ENCODE peak calls at places on chromosomes 3 and 15, in six cellular contexts. One of them, this sample, is unnamed.

GRCh38 chr3:43647331-43648166 is 25.7 kb upstream of the ANO10 start:
- DNase-seq in A549: no peak
- DNase-seq in CD4-positive, alpha-beta T cell: no peak
- DNase-seq in thoracic aorta: no peak
- DNase-seq in brain microvascular endothelial cell: no peak
- DNase-seq in effector memory CD4-positive, alpha-beta T cell: no peak
- DNase-seq in this sample: no peak

GRCh38 chr3:175731543-175731942 is 872.4 kb downstream of the NAALADL2 start:
- DNase-seq in A549: no peak
- DNase-seq in CD4-positive, alpha-beta T cell: no peak
- DNase-seq in thoracic aorta: no peak
- DNase-seq in brain microvascular endothelial cell: no peak
- DNase-seq in effector memory CD4-positive, alpha-beta T cell: no peak
- DNase-seq in this sample: no peak

GRCh38 chr3:119662604-119663377 is 2.4 kb upstream of the POPDC2 start:
- DNase-seq in A549: no peak
- DNase-seq in CD4-positive, alpha-beta T cell: no peak
- DNase-seq in thoracic aorta: no peak
- DNase-seq in brain microvascular endothelial cell: no peak
- DNase-seq in effector memory CD4-positive, alpha-beta T cell: no peak
- DNase-seq in this sample: no peak

GRCh38 chr3:46135475-46135874 is 72.6 kb downstream of the CCR1 start:
- DNase-seq in A549: no peak
- DNase-seq in CD4-positive, alpha-beta T cell: no peak
- DNase-seq in thoracic aorta: no peak
- DNase-seq in brain microvascular endothelial cell: no peak
- DNase-seq in effector memory CD4-positive, alpha-beta T cell: no peak
- DNase-seq in this sample: no peak

GRCh38 chr3:61060421-61060861 is 190.8 kb downstream of the FHIT start:
- DNase-seq in A549: no peak
- DNase-seq in CD4-positive, alpha-beta T cell: no peak
- DNase-seq in thoracic aorta: no peak
- DNase-seq in brain microvascular endothelial cell: no peak
- DNase-seq in effector memory CD4-positive, alpha-beta T cell: no peak
- DNase-seq in this sample: no peak

GRCh38 chr15:40276927-40277326 is 5.9 kb downstream of the ANKRD63 start:
- DNase-seq in A549: no peak
- DNase-seq in CD4-positive, alpha-beta T cell: no peak
- DNase-seq in thoracic aorta: no peak
- DNase-seq in brain microvascular endothelial cell: no peak
- DNase-seq in effector memory CD4-positive, alpha-beta T cell: no peak
- DNase-seq in this sample: no peak

GRCh38 chr3:119569156-119569555 is 9.7 kb upstream of the CD80 start:
- DNase-seq in A549: no peak
- DNase-seq in CD4-positive, alpha-beta T cell: no peak
- DNase-seq in thoracic aorta: no peak
- DNase-seq in brain microvascular endothelial cell: no peak
- DNase-seq in effector memory CD4-positive, alpha-beta T cell: no peak
- DNase-seq in this sample: no peak

GRCh38 chr3:60555704-60556340 is 695.4 kb downstream of the FHIT start:
- DNase-seq in A549: no peak
- DNase-seq in CD4-positive, alpha-beta T cell: no peak
- DNase-seq in thoracic aorta: no peak
- DNase-seq in brain microvascular endothelial cell: peak; percentile 38
- DNase-seq in effector memory CD4-positive, alpha-beta T cell: no peak
- DNase-seq in this sample: no peak

GRCh38 chr3:147410518-147411234 is 1.5 kb downstream of the ZIC1 start:
- DNase-seq in A549: peak; percentile 23
- DNase-seq in CD4-positive, alpha-beta T cell: no peak
- DNase-seq in thoracic aorta: no peak
- DNase-seq in brain microvascular endothelial cell: peak; percentile 86
- DNase-seq in effector memory CD4-positive, alpha-beta T cell: no peak
- DNase-seq in this sample: no peak

GRCh38 chr3:31412832-31413231 is 119.9 kb upstream of the STT3B start:
- DNase-seq in A549: no peak
- DNase-seq in CD4-positive, alpha-beta T cell: no peak
- DNase-seq in thoracic aorta: no peak
- DNase-seq in brain microvascular endothelial cell: peak; percentile 38
- DNase-seq in effector memory CD4-positive, alpha-beta T cell: no peak
- DNase-seq in this sample: no peak

GRCh38 chr3:159634414-159634813 is 354.2 kb upstream of the IL12A start:
- DNase-seq in A549: peak; percentile 83
- DNase-seq in CD4-positive, alpha-beta T cell: no peak
- DNase-seq in thoracic aorta: no peak
- DNase-seq in brain microvascular endothelial cell: peak; percentile 58
- DNase-seq in effector memory CD4-positive, alpha-beta T cell: no peak
- DNase-seq in this sample: no peak

GRCh38 chr3:120017692-120018091 is 76.6 kb downstream of the GSK3B start:
- DNase-seq in A549: no peak
- DNase-seq in CD4-positive, alpha-beta T cell: no peak
- DNase-seq in thoracic aorta: no peak
- DNase-seq in brain microvascular endothelial cell: no peak
- DNase-seq in effector memory CD4-positive, alpha-beta T cell: no peak
- DNase-seq in this sample: no peak

GRCh38 chr3:46498916-46499519 is 1.2 kb downstream of the RTP3 start:
- DNase-seq in A549: no peak
- DNase-seq in CD4-positive, alpha-beta T cell: no peak
- DNase-seq in thoracic aorta: no peak
- DNase-seq in brain microvascular endothelial cell: no peak
- DNase-seq in effector memory CD4-positive, alpha-beta T cell: no peak
- DNase-seq in this sample: no peak

GRCh38 chr3:5431142-5431541 is 243.6 kb downstream of the EDEM1 start:
- DNase-seq in A549: no peak
- DNase-seq in CD4-positive, alpha-beta T cell: no peak
- DNase-seq in thoracic aorta: no peak
- DNase-seq in brain microvascular endothelial cell: no peak
- DNase-seq in effector memory CD4-positive, alpha-beta T cell: no peak
- DNase-seq in this sample: no peak

GRCh38 chr3:29759021-29759359 is 478.1 kb downstream of the RBMS3 start:
- DNase-seq in A549: no peak
- DNase-seq in CD4-positive, alpha-beta T cell: no peak
- DNase-seq in thoracic aorta: no peak
- DNase-seq in brain microvascular endothelial cell: peak; percentile 47
- DNase-seq in effector memory CD4-positive, alpha-beta T cell: no peak
- DNase-seq in this sample: no peak

GRCh38 chr3:52173101-52173500 is 18.9 kb upstream of the POC1A start:
- DNase-seq in A549: no peak
- DNase-seq in CD4-positive, alpha-beta T cell: no peak
- DNase-seq in thoracic aorta: no peak
- DNase-seq in brain microvascular endothelial cell: no peak
- DNase-seq in effector memory CD4-positive, alpha-beta T cell: no peak
- DNase-seq in this sample: no peak

GRCh38 chr3:52790741-52791140 is 3.9 kb upstream of the ITIH3 start:
- DNase-seq in A549: no peak
- DNase-seq in CD4-positive, alpha-beta T cell: no peak
- DNase-seq in thoracic aorta: no peak
- DNase-seq in brain microvascular endothelial cell: no peak
- DNase-seq in effector memory CD4-positive, alpha-beta T cell: no peak
- DNase-seq in this sample: no peak

GRCh38 chr3:184186902-184187207 is 856 bp downstream of the ABCF3 start:
- DNase-seq in A549: no peak
- DNase-seq in CD4-positive, alpha-beta T cell: no peak
- DNase-seq in thoracic aorta: no peak
- DNase-seq in brain microvascular endothelial cell: no peak
- DNase-seq in effector memory CD4-positive, alpha-beta T cell: no peak
- DNase-seq in this sample: no peak

GRCh38 chr3:25468866-25469319 is 40.8 kb downstream of the RARB start:
- DNase-seq in A549: no peak
- DNase-seq in CD4-positive, alpha-beta T cell: no peak
- DNase-seq in thoracic aorta: no peak
- DNase-seq in brain microvascular endothelial cell: peak; percentile 71
- DNase-seq in effector memory CD4-positive, alpha-beta T cell: no peak
- DNase-seq in this sample: no peak
- H3K27ac ChIP-seq in A549: peak overlapping the region; percentile 1
- H3K27ac ChIP-seq in CD4-positive, alpha-beta T cell: no peak overlapping the region
- H3K27ac ChIP-seq in thoracic aorta: peak overlapping the region; percentile 80
- H3K27ac ChIP-seq in brain microvascular endothelial cell: peak overlapping the region; percentile 60
- H3K27ac ChIP-seq in effector memory CD4-positive, alpha-beta T cell: no peak overlapping the region
- H3K27ac ChIP-seq in this sample: no peak overlapping the region

DNA sequence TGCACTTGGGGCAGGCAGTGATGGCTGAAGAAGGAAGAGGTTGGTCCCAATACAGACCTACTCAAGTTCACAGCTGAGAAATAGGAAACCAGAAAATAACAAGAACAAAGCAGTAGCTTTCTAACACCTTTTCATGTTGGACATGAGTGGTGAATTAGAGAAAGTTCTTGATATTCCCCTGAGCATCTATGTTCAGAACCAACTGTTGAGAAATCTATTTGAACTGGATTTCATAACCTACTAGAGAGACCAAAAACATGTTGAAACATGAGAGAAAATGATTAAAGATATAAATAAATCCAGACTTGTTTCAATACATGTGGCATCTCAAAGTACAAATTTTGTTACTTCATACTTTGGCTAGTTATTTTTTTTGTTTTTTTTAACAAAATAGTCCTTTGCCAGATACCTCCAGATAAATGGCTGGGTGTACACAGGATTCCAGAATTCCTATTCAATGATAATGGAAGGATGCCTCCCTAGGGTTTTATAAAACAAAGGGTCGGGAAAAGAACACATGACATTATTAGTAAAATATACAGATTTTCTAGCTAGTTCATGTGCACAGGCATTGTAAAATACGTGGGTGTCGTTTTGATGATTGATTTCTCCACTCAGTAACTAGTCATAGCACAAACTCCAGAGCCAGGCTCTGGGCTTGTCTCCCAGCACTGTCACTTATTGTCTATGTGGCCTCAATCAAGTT is 34.4 kb upstream of the TNFSF10 start:
- DNase-seq in A549: no peak
- DNase-seq in CD4-positive, alpha-beta T cell: no peak
- DNase-seq in thoracic aorta: no peak
- DNase-seq in brain microvascular endothelial cell: no peak
- DNase-seq in effector memory CD4-positive, alpha-beta T cell: no peak
- DNase-seq in this sample: no peak
- H3K27ac ChIP-seq in A549: no peak overlapping the region
- H3K27ac ChIP-seq in CD4-positive, alpha-beta T cell: no peak overlapping the region
- H3K27ac ChIP-seq in thoracic aorta: peak overlapping the region; percentile 64
- H3K27ac ChIP-seq in brain microvascular endothelial cell: no peak overlapping the region
- H3K27ac ChIP-seq in effector memory CD4-positive, alpha-beta T cell: no peak overlapping the region
- H3K27ac ChIP-seq in this sample: no peak overlapping the region

GRCh38 chr15:101092186-101092866 is 159.5 kb downstream of the CHSY1 start:
- DNase-seq in A549: no peak
- DNase-seq in CD4-positive, alpha-beta T cell: no peak
- DNase-seq in thoracic aorta: no peak
- DNase-seq in brain microvascular endothelial cell: no peak
- DNase-seq in effector memory CD4-positive, alpha-beta T cell: no peak
- DNase-seq in this sample: no peak
- H3K27ac ChIP-seq in A549: no peak overlapping the region
- H3K27ac ChIP-seq in CD4-positive, alpha-beta T cell: no peak overlapping the region
- H3K27ac ChIP-seq in thoracic aorta: no peak overlapping the region
- H3K27ac ChIP-seq in brain microvascular endothelial cell: peak overlapping the region; percentile 86
- H3K27ac ChIP-seq in effector memory CD4-positive, alpha-beta T cell: no peak overlapping the region
- H3K27ac ChIP-seq in this sample: peak overlapping the region; percentile 38

DNA sequence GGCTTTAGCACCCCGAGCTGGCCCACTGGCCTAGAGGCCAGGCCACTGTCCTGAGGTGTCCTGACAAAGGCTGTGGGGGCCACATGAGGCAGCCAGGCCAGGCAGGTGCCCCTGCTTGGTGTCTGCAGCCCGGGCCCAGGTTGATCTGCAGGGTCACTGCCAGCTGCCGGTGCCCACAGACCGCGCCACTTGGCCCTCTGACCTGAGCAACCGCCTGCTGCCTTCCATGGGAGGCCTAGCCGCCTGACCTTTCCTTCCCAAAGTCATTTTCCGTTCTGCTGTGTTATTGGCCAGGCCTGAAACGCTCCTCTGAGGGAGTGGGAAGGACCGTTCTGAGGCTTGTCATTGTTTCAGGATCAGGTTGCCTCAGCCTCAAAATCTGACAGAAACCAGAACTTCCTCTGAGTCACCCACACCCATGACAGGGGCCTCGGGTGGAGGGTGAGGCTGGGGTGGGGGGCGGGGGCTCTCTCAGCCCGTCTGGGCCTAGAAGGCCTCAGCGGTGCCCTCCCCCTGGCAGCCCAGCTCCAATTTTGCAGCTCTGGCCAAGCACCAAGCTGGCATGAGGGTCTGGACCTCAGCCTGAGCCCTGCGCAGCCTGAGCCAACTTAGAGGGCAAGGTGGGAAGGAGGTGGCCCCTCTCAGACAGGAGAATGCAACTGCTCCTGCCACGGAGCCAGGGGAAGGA is 140.7 kb upstream of the MEF2A start:
- DNase-seq in A549: no peak
- DNase-seq in CD4-positive, alpha-beta T cell: peak; percentile 57
- DNase-seq in thoracic aorta: peak; percentile 40
- DNase-seq in brain microvascular endothelial cell: peak; percentile 71
- DNase-seq in effector memory CD4-positive, alpha-beta T cell: peak; percentile 19
- DNase-seq in this sample: no peak
- H3K27ac ChIP-seq in A549: peak overlapping the region; percentile 47
- H3K27ac ChIP-seq in CD4-positive, alpha-beta T cell: peak overlapping the region; percentile 69
- H3K27ac ChIP-seq in thoracic aorta: peak overlapping the region; percentile 83
- H3K27ac ChIP-seq in brain microvascular endothelial cell: peak overlapping the region; percentile 32
- H3K27ac ChIP-seq in effector memory CD4-positive, alpha-beta T cell: peak overlapping the region; percentile 66
- H3K27ac ChIP-seq in this sample: peak overlapping the region; percentile 35

DNA sequence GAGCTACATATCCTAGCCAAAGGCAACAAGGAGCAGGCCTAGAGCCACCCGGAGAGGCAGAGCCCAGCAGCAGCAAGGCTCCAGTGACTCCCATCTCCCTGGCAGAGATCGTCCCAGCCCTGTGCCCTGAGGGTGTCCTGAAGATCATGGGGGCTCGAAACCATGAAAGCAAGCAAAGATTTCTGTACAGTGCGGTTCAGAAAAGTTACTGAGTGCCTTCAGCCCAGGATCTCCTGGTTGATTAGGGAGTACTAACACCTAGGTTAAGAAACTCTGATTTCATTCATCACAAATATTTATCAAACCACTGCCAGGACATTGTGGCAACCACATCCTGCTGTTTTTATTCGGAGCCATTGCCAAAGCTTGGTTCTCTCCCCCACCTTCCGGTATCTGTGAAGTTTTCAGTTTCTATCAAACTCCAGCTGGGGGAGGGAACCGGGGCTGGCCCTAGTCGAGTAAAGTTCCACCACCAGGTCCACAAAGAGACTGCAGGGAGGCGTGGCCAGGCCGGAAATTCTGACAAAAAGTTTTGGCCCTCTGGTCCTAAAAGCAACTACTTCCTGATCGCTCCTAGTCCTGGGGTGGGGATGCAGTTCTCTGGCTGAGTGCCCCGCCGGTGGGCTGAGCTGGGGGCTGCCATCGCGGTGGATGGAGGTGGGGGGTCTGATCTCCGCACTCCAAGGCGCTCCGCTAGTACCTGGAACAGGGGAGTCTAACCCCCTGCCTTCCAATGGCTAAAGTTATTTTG is 1.2 kb downstream of the RAB43 start:
- DNase-seq in A549: peak; percentile 67
- DNase-seq in CD4-positive, alpha-beta T cell: peak; percentile 93
- DNase-seq in thoracic aorta: peak; percentile 68
- DNase-seq in brain microvascular endothelial cell: peak; percentile 87
- DNase-seq in effector memory CD4-positive, alpha-beta T cell: peak; percentile 83
- DNase-seq in this sample: peak; percentile 15
- H3K27ac ChIP-seq in A549: peak overlapping the region; percentile 91
- H3K27ac ChIP-seq in CD4-positive, alpha-beta T cell: peak overlapping the region; percentile 90
- H3K27ac ChIP-seq in thoracic aorta: peak overlapping the region; percentile 90
- H3K27ac ChIP-seq in brain microvascular endothelial cell: peak overlapping the region; percentile 22
- H3K27ac ChIP-seq in effector memory CD4-positive, alpha-beta T cell: peak overlapping the region; percentile 89
- H3K27ac ChIP-seq in this sample: peak overlapping the region; percentile 68